ENCODE peak calls at places on chromosomes 12 and 14, in four cellular contexts. S is activated T-cell treated with anti-CD3 and anti-CD28 coated beads for 4 hours, P is NCI-H345, C is cardiac fibroblast. M is an unnamed sample.

GRCh38 chr14:99213101-99213500 is 58.9 kb downstream of the BCL11B start:
- DNase-seq in S (no peak), P (no peak), C (no peak), M (no peak)

GRCh38 chr12:115216300-115216699 is 532.3 kb upstream of the TBX3 start:
- DNase-seq in S (no peak), P (no peak), C (no peak), M (no peak)

GRCh38 chr14:92534863-92535654 is 21.5 kb downstream of the RIN3 start:
- DNase-seq in S (no peak), P (no peak), C (peak), M (no peak)

GRCh38 chr12:61758661-61759060 is 501.5 kb upstream of the USP15 start:
- DNase-seq in S (no peak), P (no peak), C (no peak), M (no peak)

GRCh38 chr12:120119395-120119973 is 2.9 kb upstream of the RAB35 start:
- DNase-seq in S (no peak), P (no peak), C (no peak), M (no peak)

GRCh38 chr12:26704684-26705475 is 128.1 kb downstream of the ITPR2 start:
- DNase-seq in S (no peak), P (no peak), C (peak), M (no peak)

GRCh38 chr14:32430326-32430725 is 101.2 kb downstream of the AKAP6 start:
- DNase-seq in S (no peak), P (no peak), C (peak), M (no peak)

GRCh38 chr12:111785651-111786050 is 18.9 kb downstream of the ALDH2 start:
- DNase-seq in S (no peak), P (no peak), C (peak), M (no peak)

GRCh38 chr12:8036366-8036765 is 3.9 kb downstream of the FOXJ2 start:
- DNase-seq in S (no peak), P (no peak), C (no peak), M (no peak)

GRCh38 chr14:63650336-63650952 is 8.8 kb upstream of the WDR89 start:
- DNase-seq in S (peak), P (no peak), C (peak), M (no peak)

GRCh38 chr14:37594238-37594915 is 672 bp downstream of the FOXA1 start:
- DNase-seq in S (no peak), P (peak), C (peak), M (peak)

GRCh38 chr12:49059385-49060232 is 985 bp downstream of the KMT2D start:
- DNase-seq in S (no peak), P (no peak), C (peak), M (peak)

GRCh38 chr14:79580908-79581307 is 630.4 kb downstream of the DIO2 start:
- DNase-seq in S (no peak), P (no peak), C (no peak), M (no peak)

GRCh38 chr14:104723651-104724406 is at the start of gene ADSS1:
- DNase-seq in S (peak), P (peak), C (peak), M (peak)